ENCODE peak calls at places on chromosome 7, in four cellular contexts. F is HepG2, W is K562, I is GM12878. P is an unnamed sample.
A peak's percentile ranks its signal among the peaks of the same experiment; 100 is the strongest.

GRCh38 chr7:102456327-102456726 is 8.3 kb downstream of the ALKBH4 start:
- DNase-seq in F (no peak), W (no peak), I (no peak), P (no peak)

GRCh38 chr7:18877874-18878273 is 239.6 kb downstream of the TWIST1 start:
- DNase-seq in F (no peak), W (no peak), I (no peak), P (no peak)

GRCh38 chr7:72751978-72752377 is 76.0 kb downstream of the TYW1B start:
- DNase-seq in F (no peak), W (peak; percentile 27), I (no peak), P (peak; percentile 29)

GRCh38 chr7:157516311-157516710 is 179.5 kb downstream of the DNAJB6 start:
- DNase-seq in F (no peak), W (no peak), I (no peak), P (no peak)

GRCh38 chr7:3264693-3265339 is 36.2 kb upstream of the SDK1 start:
- DNase-seq in F (no peak), W (no peak), I (no peak), P (no peak)

GRCh38 chr7:30877010-30877740 is 34.5 kb upstream of the AQP1 start:
- DNase-seq in F (no peak), W (no peak), I (no peak), P (no peak)

GRCh38 chr7:105853931-105854419 is 22.4 kb downstream of the ATXN7L1 start:
- DNase-seq in F (no peak), W (no peak), I (no peak), P (peak; percentile 56)

GRCh38 chr7:32586291-32587221 is 91.3 kb downstream of the AVL9 start:
- DNase-seq in F (no peak), W (peak; percentile 27), I (no peak), P (no peak)

GRCh38 chr7:39527296-39527695 is 38.9 kb upstream of the YAE1 start:
- DNase-seq in F (no peak), W (no peak), I (no peak), P (no peak)

GRCh38 chr7:136293272-136293671 is 316.1 kb upstream of the MTPN start:
- DNase-seq in F (no peak), W (no peak), I (peak; percentile 16), P (no peak)

GRCh38 chr7:20331231-20331880 is 656 bp downstream of the ITGB8 start:
- DNase-seq in F (no peak), W (no peak), I (no peak), P (peak; percentile 76)

GRCh38 chr7:25389489-25390106 is 161.3 kb upstream of the NPVF start:
- DNase-seq in F (peak; percentile 13), W (peak; percentile 24), I (peak; percentile 2), P (peak; percentile 68)

GRCh38 chr7:25396661-25397060 is 168.4 kb upstream of the NPVF start:
- DNase-seq in F (no peak), W (no peak), I (no peak), P (no peak)

GRCh38 chr7:25395976-25396375 is 167.7 kb upstream of the NPVF start:
- DNase-seq in F (no peak), W (no peak), I (no peak), P (no peak)

GRCh38 chr7:25391295-25391861 is 163.1 kb upstream of the NPVF start:
- DNase-seq in F (peak; percentile 1), W (peak; percentile 24), I (no peak), P (peak; percentile 39)

DNA sequence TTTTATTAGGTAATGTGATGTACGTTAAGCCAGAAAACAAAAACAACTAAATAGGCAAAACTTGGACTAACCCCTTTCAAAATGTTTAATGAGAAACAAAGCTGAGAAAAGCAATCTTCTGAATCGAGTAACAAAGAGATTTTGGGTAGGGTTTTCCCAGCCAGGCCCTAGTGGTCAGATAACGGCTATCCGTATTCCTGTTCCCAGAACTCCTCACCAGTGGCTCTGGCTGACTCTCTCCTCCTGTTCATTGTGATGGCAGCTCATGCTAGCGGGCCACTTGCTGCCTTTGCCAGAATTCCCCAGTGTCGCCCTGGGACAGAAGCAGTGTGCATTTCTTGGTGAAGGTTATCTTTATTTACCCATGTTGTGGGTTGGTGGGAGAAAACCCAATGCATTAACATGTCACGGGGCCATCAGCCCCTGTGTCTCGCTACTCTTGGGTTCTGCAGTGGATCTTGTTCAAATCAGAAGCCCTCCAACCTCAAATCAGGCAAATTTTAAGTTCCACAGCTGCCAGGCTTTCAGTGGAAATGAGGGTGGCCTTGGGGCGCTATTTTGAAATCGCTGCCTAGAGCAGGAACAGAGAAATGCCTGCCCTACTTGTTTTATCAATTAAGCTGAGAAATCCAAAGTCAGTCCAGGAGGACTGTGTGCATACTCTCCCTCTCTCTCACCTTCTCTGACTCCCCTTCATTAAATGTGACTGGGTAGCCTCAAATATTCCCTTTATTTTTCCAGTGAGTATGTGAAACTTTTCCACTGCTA is 164.5 kb upstream of the NPVF start:
- DNase-seq in F (no peak), W (no peak), I (no peak), P (peak; percentile 19)
- TF ChIP-seq RFX5 in F (no peak), W (no peak), I (no peak), P (no peak)

GRCh38 chr7:10221084-10221483 is 752.6 kb upstream of the PHF14 start:
- DNase-seq in F (no peak), W (no peak), I (no peak), P (no peak)

GRCh38 chr7:10212664-10213063 is 761.0 kb upstream of the PHF14 start:
- DNase-seq in F (no peak), W (no peak), I (no peak), P (no peak)

GRCh38 chr7:10211861-10212260 is 761.8 kb upstream of the PHF14 start:
- DNase-seq in F (no peak), W (no peak), I (no peak), P (no peak)

DNA sequence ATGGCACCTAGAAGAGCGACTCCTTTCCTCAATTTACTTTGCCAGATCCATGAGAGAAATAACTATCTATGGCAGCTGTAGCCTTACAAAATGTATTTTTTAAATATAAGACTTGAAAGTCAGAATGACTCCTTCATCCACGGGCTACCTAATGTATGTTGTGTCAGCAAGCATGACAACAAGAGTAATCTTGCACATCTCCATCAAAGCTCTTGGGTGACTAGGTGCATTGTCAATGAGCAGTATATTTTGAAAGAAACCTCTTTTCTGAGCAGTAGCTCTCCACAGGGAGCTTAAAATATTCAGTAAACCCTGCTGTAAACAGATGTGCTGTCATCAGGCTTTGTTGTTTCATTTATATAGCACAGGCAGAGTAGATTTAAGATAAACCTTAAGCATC is 757.2 kb upstream of the PHF14 start:
- DNase-seq in F (no peak), W (no peak), I (no peak), P (no peak)
- TF ChIP-seq ZBTB33 in F (no peak), W (no peak), I (no peak), P (no peak)

GRCh38 chr7:69742237-69742636 is 144.0 kb downstream of the AUTS2 start:
- DNase-seq in F (no peak), W (no peak), I (no peak), P (no peak)

GRCh38 chr7:69739182-69739581 is 140.9 kb downstream of the AUTS2 start:
- DNase-seq in F (no peak), W (no peak), I (peak; percentile 87), P (no peak)

GRCh38 chr7:69743436-69743835 is 145.2 kb downstream of the AUTS2 start:
- DNase-seq in F (no peak), W (no peak), I (no peak), P (no peak)

GRCh38 chr7:69738396-69738889 is 140.2 kb downstream of the AUTS2 start:
- DNase-seq in F (no peak), W (no peak), I (peak; percentile 82), P (no peak)

GRCh38 chr7:69739906-69740545 is 141.8 kb downstream of the AUTS2 start:
- DNase-seq in F (no peak), W (no peak), I (peak; percentile 81), P (peak; percentile 75)
- TF ChIP-seq RFX5 in F (no peak), W (no peak), I (no peak), P (peak; percentile 71)

GRCh38 chr7:52753855-52754254 is 281.6 kb upstream of the POM121L12 start:
- DNase-seq in F (no peak), W (no peak), I (no peak), P (no peak)

GRCh38 chr7:52747817-52748216 is 287.6 kb upstream of the POM121L12 start:
- DNase-seq in F (no peak), W (no peak), I (no peak), P (no peak)

DNA sequence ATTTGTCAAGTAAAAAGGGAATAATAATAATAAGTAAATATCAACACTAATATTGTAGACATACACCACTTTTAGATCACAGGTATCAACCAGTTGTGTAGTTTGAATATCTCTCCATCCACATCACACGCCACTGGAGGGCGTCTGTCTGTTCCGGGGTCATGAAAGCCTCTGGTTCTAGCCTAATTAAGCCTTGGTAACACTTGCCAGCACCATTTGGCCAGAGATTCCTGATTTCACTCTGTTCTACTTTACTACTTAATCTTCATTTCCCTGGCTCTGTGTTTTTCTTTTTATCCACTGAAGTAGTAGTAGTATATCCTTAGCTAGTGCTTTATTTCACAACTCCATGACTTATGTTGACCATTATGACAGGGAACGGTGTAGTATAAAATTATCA is 285.6 kb upstream of the POM121L12 start:
- DNase-seq in F (no peak), W (no peak), I (no peak), P (no peak)
- TF ChIP-seq ZBTB33 in F (no peak), W (no peak), I (no peak), P (no peak)

GRCh38 chr7:143145-143751 is 49.1 kb upstream of the FAM20C start:
- DNase-seq in F (no peak), W (no peak), I (no peak), P (no peak)
- TF ChIP-seq RFX5 in F (no peak), W (no peak), I (no peak), P (no peak)

GRCh38 chr7:7568553-7568952 is 1.9 kb downstream of the MIOS start:
- DNase-seq in F (no peak), W (no peak), I (no peak), P (peak; percentile 31)
- TF ChIP-seq ZBTB33 in F (no peak), W (no peak), I (no peak), P (no peak)

DNA sequence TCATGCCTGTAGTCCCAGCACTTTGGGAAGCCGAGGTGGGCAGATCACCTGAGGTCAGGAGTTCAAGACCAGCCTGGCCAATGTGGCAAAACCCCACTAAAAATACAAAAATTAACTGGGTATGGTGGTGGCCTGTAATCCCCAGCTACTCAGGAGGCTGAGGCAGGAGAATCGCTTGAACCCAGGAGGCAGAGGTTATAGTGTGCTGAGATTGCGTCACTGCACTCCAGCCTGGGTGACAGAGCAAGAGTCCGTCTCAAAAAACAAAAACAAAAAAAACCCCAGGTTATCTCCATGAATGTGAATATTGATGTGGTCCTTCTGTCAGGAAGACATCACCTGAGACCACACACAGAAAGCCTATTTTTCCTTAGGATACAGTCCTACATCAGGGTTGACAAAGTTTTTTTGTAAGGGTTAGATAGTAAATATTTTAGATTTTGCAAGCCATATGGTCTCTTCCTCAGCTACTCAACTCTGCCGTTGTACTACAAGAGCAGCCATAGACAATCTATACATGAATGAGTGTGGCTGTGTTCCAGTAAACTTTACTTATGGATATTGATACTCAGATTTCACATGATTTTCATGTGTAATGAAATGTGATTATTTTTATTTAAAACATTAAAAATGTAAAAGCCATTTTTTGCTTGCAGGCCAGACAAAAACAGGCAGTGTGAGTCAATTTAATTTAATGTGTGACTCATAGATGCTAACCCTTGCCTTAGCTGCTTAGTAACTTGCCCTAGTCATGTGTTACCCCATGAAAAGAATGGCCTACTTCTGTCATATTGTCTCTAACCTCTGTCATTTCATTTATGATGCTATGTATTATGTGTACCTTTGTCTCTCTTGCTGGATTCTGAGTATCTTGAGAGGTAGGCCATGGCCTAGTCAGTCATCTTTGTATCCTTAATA is 78.1 kb downstream of the TPST1 start:
- DNase-seq in F (no peak), W (no peak), I (no peak), P (no peak)
- TF ChIP-seq RFX5 in F (no peak), W (no peak), I (no peak), P (peak; percentile 21)

P was measured in SK-N-SH.